ENCODE peak calls at places on chromosome 19, in four cellular contexts. O is neural crest cell, Q is transverse colon, Y is stomach. G is an unnamed sample.

GRCh38 chr19:38350883-38351282 is 15.3 kb downstream of the CATSPERG start:
- DNase-seq in Q (no peak), Y (no peak), O (no peak), G (no peak)

GRCh38 chr19:8445488-8446001 is 770 bp downstream of the HNRNPM start:
- DNase-seq in Y (peak), Q (peak), O (peak), G (peak)

GRCh38 chr19:20259615-20260014 is 92.6 kb downstream of the ZNF486 start:
- DNase-seq in Y (no peak), Q (no peak), O (no peak), G (no peak)

GRCh38 chr19:37932985-37933953 is 26.3 kb downstream of the SIPA1L3 start:
- DNase-seq in O (no peak), Y (peak), Q (peak), G (peak)

GRCh38 chr19:17703823-17704463 is 15.3 kb upstream of the MAP1S start:
- DNase-seq in O (peak), Y (peak), Q (peak), G (no peak)

GRCh38 chr19:2719910-2720776 is 1.0 kb downstream of the DIRAS1 start:
- DNase-seq in O (peak), Q (no peak), Y (no peak), G (no peak)

GRCh38 chr19:18876865-18877264 is 19.1 kb downstream of the CERS1 start:
- DNase-seq in O (no peak), Y (no peak), Q (no peak), G (no peak)

GRCh38 chr19:34662919-34663318 is 14.0 kb downstream of the SCGB2B2 start:
- DNase-seq in O (no peak), Y (no peak), Q (no peak), G (peak)

GRCh38 chr19:29841209-29841558 is 29.4 kb downstream of the CCNE1 start:
- DNase-seq in O (no peak), Q (no peak), Y (no peak), G (no peak)

GRCh38 chr19:58555920-58556632 is 1.2 kb upstream of the CHMP2A start:
- DNase-seq in Y (no peak), Q (no peak), O (no peak), G (no peak)

GRCh38 chr19:39172700-39173501 is 23.9 kb upstream of the NCCRP1 start:
- DNase-seq in Q (no peak), O (no peak), Y (no peak), G (no peak)

GRCh38 chr19:19628499-19629134 is 597 bp upstream of the LPAR2 start:
- DNase-seq in O (peak), Y (peak), Q (peak), G (peak)

GRCh38 chr19:1765182-1765903 is 12.0 kb downstream of the ONECUT3 start:
- DNase-seq in O (no peak), Y (no peak), Q (no peak), G (no peak)

GRCh38 chr19:18194554-18195238 is 1.7 kb downstream of the MPV17L2 start:
- DNase-seq in Q (peak), O (no peak), Y (no peak), G (no peak)

GRCh38 chr19:52570005-52570861 is at the start of gene ZNF701:
- DNase-seq in Q (peak), O (peak), Y (peak), G (no peak)

GRCh38 chr19:30444686-30445232 is 72.6 kb downstream of the ZNF536 start:
- DNase-seq in Q (no peak), Y (no peak), O (no peak), G (no peak)

GRCh38 chr19:53867225-53868090 is at the start of gene MYADM:
- DNase-seq in Q (peak), O (peak), Y (peak), G (peak)

GRCh38 chr19:44686896-44687295 is 12.1 kb upstream of the CEACAM16 start:
- DNase-seq in Y (no peak), O (no peak), Q (no peak), G (no peak)

GRCh38 chr19:33124207-33125098 is 7.5 kb upstream of the WDR88 start:
- DNase-seq in Q (no peak), O (no peak), Y (no peak), G (no peak)
- TF ChIP-seq CTCF in Q (no peak), O (no peak), Y (no peak), G (no peak)

DNA sequence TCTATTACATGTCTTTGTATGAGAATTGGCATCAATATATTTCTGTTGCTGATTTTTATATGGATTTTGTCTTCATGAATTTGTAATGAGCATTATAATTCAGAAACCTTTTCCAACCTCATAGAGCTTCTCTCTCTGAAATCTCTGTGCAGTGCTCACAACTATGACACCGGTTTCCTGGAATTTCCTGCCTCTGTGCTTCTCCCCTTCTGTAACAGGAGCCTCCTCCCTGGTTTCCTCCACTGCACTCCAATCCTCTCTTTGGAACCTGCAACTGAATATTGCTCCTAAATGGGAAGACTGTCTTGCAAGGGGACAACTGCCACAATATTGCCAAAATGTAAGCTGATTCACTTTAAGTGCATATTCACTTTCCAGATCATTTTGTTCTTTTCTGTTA is 1147.9 kb downstream of the UQCRFS1 start:
- DNase-seq in O (no peak), Q (no peak), Y (no peak), G (no peak)
- TF ChIP-seq CTCF in O (no peak), Q (no peak), Y (no peak), G (no peak)

DNA sequence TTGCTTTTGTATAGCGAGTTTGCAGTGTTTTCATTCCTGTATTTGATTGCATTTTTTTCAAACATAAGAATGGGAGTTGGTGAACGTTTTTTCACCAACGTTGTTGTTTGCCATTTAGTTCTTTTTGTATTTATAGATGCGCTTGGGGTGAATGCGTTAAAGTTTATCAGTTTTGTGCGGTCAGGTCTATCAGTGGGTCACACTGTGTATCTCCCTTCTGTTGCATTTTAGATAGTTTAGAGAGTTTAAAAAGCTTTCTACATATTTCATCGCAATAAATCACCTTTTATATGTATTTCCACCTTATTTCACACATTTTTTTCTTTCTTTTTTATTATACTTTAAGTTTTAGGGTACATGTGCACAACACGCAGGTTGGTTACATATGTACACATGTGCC is 16.4 kb downstream of the OR7A5 start:
- DNase-seq in Y (no peak), Q (no peak), O (no peak), G (no peak)
- TF ChIP-seq CTCF in Y (no peak), Q (no peak), O (no peak), G (no peak)

GRCh38 chr19:4199699-4200293 is 17.3 kb downstream of the ANKRD24 start:
- DNase-seq in O (no peak), Y (no peak), Q (peak), G (peak)
- TF ChIP-seq CTCF in O (peak), Y (no peak), Q (peak), G (no peak)

DNA sequence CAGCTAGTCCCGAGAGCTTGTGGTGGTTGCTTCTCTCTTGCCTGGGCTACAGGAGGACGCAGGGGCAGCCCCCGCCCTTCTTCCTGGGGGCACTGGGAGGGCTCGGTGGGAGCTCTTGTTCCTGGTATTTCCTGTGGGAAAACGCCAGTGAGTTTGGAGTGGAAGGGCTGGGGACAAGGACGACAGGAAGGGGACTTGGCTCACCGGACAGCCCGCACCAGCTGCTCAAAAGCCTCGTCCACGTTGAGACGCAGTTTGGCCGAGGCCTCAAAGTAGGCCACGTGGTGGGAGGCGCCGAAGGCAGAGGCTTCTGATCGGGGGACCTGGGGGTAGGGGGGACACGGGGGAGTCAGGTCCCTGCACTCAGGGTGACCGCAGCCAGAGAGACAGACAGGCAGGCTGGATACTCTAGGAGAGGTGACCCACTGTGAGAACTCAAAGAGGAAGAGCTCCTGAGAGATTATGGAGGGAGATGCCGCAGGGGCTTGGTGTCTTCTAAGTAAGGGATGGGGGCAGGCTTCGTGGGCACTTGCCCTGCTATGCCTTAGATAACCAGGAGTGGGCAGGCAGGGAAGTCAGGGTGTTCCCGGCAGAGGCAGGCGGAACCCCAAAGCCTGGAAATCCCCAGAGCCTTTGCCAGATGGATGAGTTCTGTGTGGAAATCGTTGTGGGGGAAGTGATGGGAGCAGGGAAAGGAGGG is 4.3 kb downstream of the RRAS start:
- DNase-seq in O (no peak), Y (no peak), Q (no peak), G (no peak)
- TF ChIP-seq CTCF in O (no peak), Y (no peak), Q (no peak), G (no peak)

DNA sequence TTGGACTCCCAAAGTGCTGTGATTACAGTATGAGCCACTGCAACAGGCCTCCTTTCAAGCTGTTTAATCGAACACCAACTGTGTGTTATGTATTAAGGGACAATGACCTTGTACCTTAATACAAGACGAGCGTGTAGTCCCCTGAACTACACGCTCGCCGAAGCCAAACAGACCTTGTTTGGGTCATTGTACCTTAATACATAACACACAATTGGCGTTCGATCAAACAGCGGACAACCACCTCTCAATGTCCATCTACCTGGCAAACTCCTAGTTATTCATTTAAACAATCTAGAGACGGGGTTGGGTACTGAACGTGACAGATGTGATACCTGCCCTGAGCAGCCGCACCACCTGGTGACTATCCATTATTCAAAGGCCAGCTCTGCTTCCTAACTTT is 1.3 kb downstream of the CHERP start:
- DNase-seq in Q (no peak), Y (no peak), O (no peak), G (no peak)
- TF ChIP-seq CTCF in Q (no peak), Y (no peak), O (no peak), G (no peak)

DNA sequence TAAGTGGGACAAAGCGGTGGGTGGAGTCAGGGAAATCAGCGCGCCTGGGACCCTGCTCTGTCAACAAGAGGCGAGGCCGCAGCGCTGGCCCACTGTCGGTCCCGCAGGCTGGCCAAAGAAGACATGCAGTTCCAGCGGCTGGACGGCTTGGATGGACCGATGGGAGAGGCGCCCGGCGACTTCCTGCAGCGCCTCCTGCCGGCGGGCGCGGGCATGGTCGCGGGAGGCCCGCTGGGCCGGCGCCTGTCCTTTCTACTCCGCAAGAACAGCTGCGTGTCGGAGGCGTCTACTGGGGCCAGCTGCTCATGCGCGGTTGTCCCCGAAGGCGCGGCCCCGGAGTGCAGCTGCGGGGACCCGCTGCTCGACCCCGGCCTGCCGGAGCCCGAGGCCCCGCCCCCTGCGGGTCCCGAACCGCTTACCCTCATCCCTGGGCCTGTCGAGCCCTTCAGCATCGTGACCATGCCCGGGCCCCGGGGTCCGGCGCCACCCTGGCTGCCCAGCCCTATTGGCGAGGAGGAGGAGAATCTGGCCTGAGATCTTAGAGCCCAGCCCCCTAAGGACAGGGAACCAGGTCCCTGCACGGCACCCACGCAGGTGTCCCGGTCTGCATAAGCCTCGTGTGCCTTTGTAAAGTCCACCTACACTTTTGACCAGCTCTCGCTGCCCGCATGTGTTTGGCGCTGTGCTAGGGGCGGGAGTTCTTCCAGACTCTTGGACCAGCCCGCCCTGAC is 6.1 kb downstream of the BEST2 start:
- DNase-seq in O (peak), Q (peak), Y (peak), G (peak)
- TF ChIP-seq CTCF in O (peak), Q (peak), Y (peak), G (peak)

GRCh38 chr19:41624515-41624914 is 2.4 kb downstream of the CEACAM4 start:
- DNase-seq in Y (no peak), O (no peak), Q (no peak), G (no peak)

GRCh38 chr19:41623360-41623759 is 3.5 kb downstream of the CEACAM4 start:
- DNase-seq in Y (no peak), Q (no peak), O (no peak), G (no peak)

GRCh38 chr19:41619018-41619571 is 7.8 kb downstream of the CEACAM4 start:
- DNase-seq in Y (no peak), O (no peak), Q (no peak), G (no peak)

GRCh38 chr19:41620171-41620570 is 6.7 kb downstream of the CEACAM4 start:
- DNase-seq in Q (no peak), Y (no peak), O (no peak), G (no peak)

DNA sequence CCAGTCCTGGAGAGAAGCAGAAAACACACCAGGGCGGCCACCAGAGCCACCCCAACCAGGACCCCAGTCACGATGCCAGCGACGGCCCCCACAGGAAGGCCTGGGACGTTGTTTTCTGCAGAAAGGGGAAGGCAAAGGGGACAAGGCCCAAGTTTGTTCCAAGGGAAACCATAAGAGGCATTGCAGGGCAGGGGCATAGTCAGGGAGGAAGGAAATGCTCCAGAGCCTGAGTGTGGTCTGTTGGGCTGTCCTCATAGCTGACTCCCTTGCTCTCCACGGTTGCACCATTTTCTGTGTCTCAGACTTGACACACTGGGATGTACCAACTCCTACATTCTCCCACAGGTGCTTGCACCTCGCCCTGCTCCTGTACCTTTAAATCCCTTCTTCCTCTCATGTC is 5.2 kb downstream of the CEACAM4 start:
- DNase-seq in Y (no peak), Q (no peak), O (no peak), G (no peak)
- TF ChIP-seq CTCF in Y (no peak), Q (no peak), O (no peak), G (no peak)